ENCODE peak calls at places on chromosomes 11 and 22, in four cellular contexts. I, M, Z and H are unnamed samples.

GRCh38 chr11:117468888-117469287 is 141.2 kb downstream of the CEP164 start:
- DNase-seq in M (no peak), Z (peak; percentile 11), I (peak; percentile 33), H (no peak)

GRCh38 chr11:130476200-130476921 is 27.9 kb downstream of the ADAMTS15 start:
- DNase-seq in I (no peak), Z (no peak), M (no peak), H (peak; percentile 10)

GRCh38 chr11:62705880-62706831 is 1.1 kb downstream of the BSCL2 start:
- DNase-seq in M (peak; percentile 50), I (peak; percentile 96), Z (peak; percentile 93), H (peak; percentile 97)

GRCh38 chr22:41127447-41127846 is 35.1 kb downstream of the EP300 start:
- DNase-seq in M (no peak), Z (no peak), I (no peak), H (no peak)

GRCh38 chr11:68200639-68201038 is 12.5 kb downstream of the KMT5B start:
- DNase-seq in Z (no peak), I (no peak), M (no peak), H (no peak)

GRCh38 chr11:12434255-12434654 is 56.9 kb downstream of the PARVA start:
- DNase-seq in Z (no peak), M (no peak), I (no peak), H (no peak)

GRCh38 chr11:127632971-127633680 is 632.6 kb upstream of the KIRREL3 start:
- DNase-seq in M (no peak), Z (no peak), I (no peak), H (no peak)

GRCh38 chr11:106959800-106960199 is 58.5 kb downstream of the GUCY1A2 start:
- DNase-seq in M (no peak), I (no peak), Z (no peak), H (no peak)

GRCh38 chr11:130070109-130070828 is 575 bp downstream of the APLP2 start:
- DNase-seq in I (peak; percentile 43), Z (peak; percentile 66), M (no peak), H (peak; percentile 80)

GRCh38 chr11:31295308-31295707 is 74.2 kb downstream of the DCDC1 start:
- DNase-seq in Z (no peak), M (no peak), I (no peak), H (no peak)

GRCh38 chr22:38316340-38317236 is 645 bp downstream of the CSNK1E start:
- DNase-seq in M (no peak), Z (peak; percentile 51), I (no peak), H (peak; percentile 79)

GRCh38 chr11:34480339-34480738 is 33.3 kb downstream of the ELF5 start:
- DNase-seq in I (no peak), M (no peak), Z (no peak), H (no peak)

GRCh38 chr22:32897400-32897799 is 95.9 kb downstream of the TIMP3 start:
- DNase-seq in Z (peak; percentile 37), I (no peak), M (no peak), H (no peak)

GRCh38 chr11:36540998-36541397 is 26.8 kb upstream of the RAG1 start:
- DNase-seq in I (peak; percentile 25), M (peak; percentile 32), Z (peak; percentile 60), H (peak; percentile 37)

GRCh38 chr11:6927030-6927617 is 898 bp downstream of the ZNF215 start:
- DNase-seq in M (peak; percentile 7), I (no peak), Z (peak; percentile 11), H (no peak)

GRCh38 chr11:115942043-115942442 is 437.8 kb upstream of the CADM1 start:
- DNase-seq in I (no peak), M (no peak), Z (no peak), H (no peak)

GRCh38 chr11:95305726-95306522 is 74.9 kb upstream of the SESN3 start:
- DNase-seq in Z (no peak), I (no peak), M (no peak), H (no peak)

GRCh38 chr11:9905562-9905961 is 241.7 kb downstream of the SWAP70 start:
- DNase-seq in M (no peak), I (no peak), Z (no peak), H (no peak)

GRCh38 chr11:66467756-66468155 is 1.1 kb downstream of the PELI3 start:
- DNase-seq in I (no peak), M (no peak), Z (no peak), H (peak; percentile 54)

GRCh38 chr22:41725510-41726110 is 26.3 kb downstream of the MEI1 start:
- DNase-seq in Z (peak; percentile 78), M (no peak), I (no peak), H (no peak)

GRCh38 chr11:16801288-16801980 is 63.0 kb downstream of the C11orf58 start:
- DNase-seq in M (no peak), Z (no peak), I (no peak), H (no peak)

GRCh38 chr11:106491751-106492150 is 414.3 kb downstream of the AASDHPPT start:
- DNase-seq in Z (no peak), M (no peak), I (no peak), H (no peak)

GRCh38 chr11:6925636-6926207 is 504 bp upstream of the ZNF215 start:
- DNase-seq in Z (peak; percentile 66), I (no peak), M (no peak), H (no peak)

GRCh38 chr11:47156951-47157350 is 19.7 kb downstream of the ARFGAP2 start:
- DNase-seq in I (no peak), M (no peak), Z (no peak), H (no peak)

GRCh38 chr11:75351541-75352416 is at the start of gene ARRB1:
- DNase-seq in Z (peak; percentile 93), M (no peak), I (peak; percentile 66), H (peak; percentile 92)

GRCh38 chr11:67252831-67253239 is 13.4 kb upstream of the GRK2 start:
- DNase-seq in M (no peak), Z (no peak), I (no peak), H (no peak)

GRCh38 chr11:23573430-23573829 is 713.2 kb upstream of the CCDC179 start:
- DNase-seq in Z (no peak), I (no peak), M (no peak), H (no peak)

GRCh38 chr11:129853508-129854228 is 38.0 kb downstream of the TMEM45B start:
- DNase-seq in Z (no peak), I (no peak), M (no peak), H (peak; percentile 44)

GRCh38 chr11:134561348-134561720 is 149.3 kb upstream of the B3GAT1 start:
- DNase-seq in M (no peak), I (no peak), Z (no peak), H (peak; percentile 46)

GRCh38 chr11:33618956-33619355 is 81.7 kb downstream of the C11orf91 start:
- DNase-seq in Z (no peak), M (no peak), I (no peak), H (no peak)

GRCh38 chr11:834371-835316 is 1.9 kb downstream of the CD151 start:
- DNase-seq in I (no peak), Z (no peak), M (no peak), H (no peak)

GRCh38 chr22:31090217-31091085 is 9.3 kb downstream of the SMTN start:
- DNase-seq in M (no peak), I (no peak), Z (no peak), H (peak; percentile 24)

GRCh38 chr11:5197538-5197937 is 2.9 kb downstream of the OR51V1 start:
- DNase-seq in I (no peak), M (no peak), Z (no peak), H (no peak)

GRCh38 chr11:134592391-134592990 is 180.4 kb upstream of the B3GAT1 start:
- DNase-seq in I (peak; percentile 84), Z (peak; percentile 62), M (no peak), H (peak; percentile 51)

GRCh38 chr11:8593935-8594909 is at the start of gene STK33:
- DNase-seq in M (no peak), I (peak; percentile 76), Z (no peak), H (peak; percentile 85)

GRCh38 chr11:120814531-120815259 is 209.2 kb upstream of the TBCEL start:
- DNase-seq in I (no peak), Z (no peak), M (no peak), H (no peak)

GRCh38 chr22:20517841-20518592 is 10.6 kb downstream of the MED15 start:
- DNase-seq in M (no peak), I (no peak), Z (no peak), H (no peak)

GRCh38 chr11:93645938-93646337 is 15.5 kb upstream of the CEP295 start:
- DNase-seq in Z (no peak), M (no peak), I (no peak), H (no peak)

GRCh38 chr11:57662893-57663292 is 5.0 kb upstream of the ZDHHC5 start:
- DNase-seq in I (no peak), M (no peak), Z (peak; percentile 57), H (no peak)
- TF ChIP-seq USF1 in I (no peak), M (no peak), Z (no peak), H (no peak)

GRCh38 chr11:64085915-64086262 is 50.2 kb downstream of the FLRT1 start:
- DNase-seq in I (no peak), Z (no peak), M (no peak), H (peak; percentile 75)

GRCh38 chr11:64084962-64085710 is 49.4 kb downstream of the FLRT1 start:
- DNase-seq in Z (no peak), M (no peak), I (no peak), H (peak; percentile 95)

GRCh38 chr11:64088159-64089026 is 52.7 kb downstream of the FLRT1 start:
- DNase-seq in M (no peak), Z (peak; percentile 25), I (peak; percentile 79), H (no peak)

GRCh38 chr11:64084146-64084961 is 48.6 kb downstream of the FLRT1 start:
- DNase-seq in M (no peak), Z (no peak), I (no peak), H (no peak)

GRCh38 chr11:64086263-64086938 is 50.7 kb downstream of the FLRT1 start:
- DNase-seq in I (no peak), M (no peak), Z (no peak), H (no peak)
- TF ChIP-seq USF1 in I (no peak), M (no peak), Z (no peak), H (no peak)

DNA sequence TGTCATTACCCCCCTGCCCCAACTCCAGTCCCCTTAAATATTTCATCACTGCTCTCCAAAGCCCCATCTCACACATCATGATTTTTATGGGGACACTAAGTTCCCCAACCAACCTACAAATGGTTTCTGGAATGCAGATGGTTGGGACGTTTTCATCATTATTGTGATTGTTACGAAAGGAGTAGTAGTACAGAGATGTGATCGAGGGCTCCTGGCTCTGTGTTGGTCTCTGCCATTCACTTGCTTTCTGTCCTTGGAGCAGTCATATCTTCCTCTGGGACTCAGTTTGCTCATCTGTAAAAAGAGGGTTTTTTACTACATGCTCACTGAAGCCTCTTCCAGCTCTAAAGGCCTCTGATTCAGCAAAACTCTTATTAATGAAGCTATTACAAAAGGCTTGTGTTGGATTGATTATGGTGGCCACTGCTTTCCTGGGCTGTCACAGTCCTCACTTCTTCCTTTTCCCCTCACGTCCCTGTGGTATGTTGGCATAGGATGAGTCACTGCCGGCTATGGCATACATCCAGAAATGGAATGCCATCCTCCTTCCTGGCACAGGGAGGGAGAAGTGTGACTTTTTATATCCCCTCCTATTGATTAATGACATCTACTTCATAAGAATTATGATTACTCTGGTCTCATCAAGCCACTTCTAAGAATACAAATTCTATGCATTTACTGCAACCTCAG is 593.7 kb downstream of the METTL15 start:
- DNase-seq in Z (no peak), M (no peak), I (no peak), H (no peak)
- TF ChIP-seq USF1 in Z (no peak), M (no peak), I (no peak), H (no peak)

DNA sequence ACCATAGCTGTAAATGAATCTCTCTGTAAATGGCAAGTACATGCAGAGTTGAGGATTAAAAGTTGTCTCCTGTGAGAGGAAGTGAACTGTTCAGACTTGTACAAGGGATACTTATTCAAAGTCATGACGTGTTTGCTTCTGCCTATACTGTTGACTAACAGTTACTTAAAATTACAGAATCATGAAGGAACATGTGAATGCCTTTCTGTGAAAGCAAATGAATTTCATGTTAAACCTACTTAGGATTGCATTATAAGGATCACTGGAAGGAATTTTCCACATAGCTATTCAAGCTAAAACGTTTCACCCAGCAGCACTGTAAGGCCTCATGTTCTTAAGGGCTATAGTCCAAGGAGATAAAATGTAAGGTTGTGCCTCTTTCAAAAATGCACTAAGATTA is 93.4 kb upstream of the BIRC3 start:
- DNase-seq in I (no peak), Z (no peak), M (no peak), H (no peak)
- TF ChIP-seq USF1 in I (no peak), Z (no peak), M (no peak), H (no peak)